ENCODE peak calls at places on chromosomes 6 and 20, in six cellular contexts. Z is cardiac septum; T is H7; X is myocyte; C is activated gamma-delta T cell treated with anti-CD3 and anti-CD28 coated beads, Interleukin-2, amount 50 U/mL, for 16 hours; I is activated T-cell treated with anti-CD3 and anti-CD28 coated beads, Interleukin-2, amount 50 U/mL, for 48 hours. J is an unnamed sample.

GRCh38 chr6:39786636-39787035 is 5.5 kb upstream of the DAAM2 start:
- DNase-seq in I (no peak), X (no peak), T (no peak), Z (no peak), C (no peak), J (no peak)

GRCh38 chr6:145668844-145669243 is 66.5 kb downstream of the EPM2A start:
- DNase-seq in I (no peak), T (no peak), Z (no peak), X (no peak), C (no peak), J (no peak)

GRCh38 chr6:149471801-149472200 is 13.0 kb downstream of the ZC3H12D start:
- DNase-seq in C (no peak), Z (no peak), X (no peak), T (no peak), I (no peak), J (no peak)

GRCh38 chr20:45010399-45010828 is 44.1 kb downstream of the STK4 start:
- DNase-seq in X (no peak), T (no peak), C (no peak), I (no peak), Z (no peak), J (no peak)

GRCh38 chr20:57439993-57440392 is 48.8 kb downstream of the RBM38 start:
- DNase-seq in X (no peak), Z (no peak), I (no peak), C (no peak), T (no peak), J (no peak)

GRCh38 chr6:159809149-159809548 is 9.1 kb downstream of the PNLDC1 start:
- DNase-seq in C (no peak), T (no peak), I (no peak), X (no peak), Z (no peak), J (no peak)

GRCh38 chr20:50216543-50217206 is 26.0 kb downstream of the CEBPB start:
- DNase-seq in T (peak), I (no peak), X (no peak), C (no peak), Z (no peak), J (no peak)

GRCh38 chr6:53066059-53066406 is 829 bp downstream of the FBXO9 start:
- DNase-seq in I (peak), Z (peak), C (peak), T (no peak), X (peak), J (peak)

GRCh38 chr6:19157496-19157895 is 679.7 kb upstream of the ID4 start:
- DNase-seq in I (no peak), X (no peak), C (no peak), Z (no peak), T (no peak), J (no peak)

GRCh38 chr20:2468581-2469407 is 1.8 kb downstream of the SNRPB start:
- DNase-seq in X (no peak), I (no peak), Z (no peak), T (no peak), C (no peak), J (no peak)

GRCh38 chr6:129889580-129889979 is 28.5 kb upstream of the TMEM244 start:
- DNase-seq in X (peak), C (no peak), T (no peak), I (no peak), Z (no peak), J (no peak)

GRCh38 chr6:125363010-125363359 is 61.2 kb upstream of the HDDC2 start:
- DNase-seq in C (no peak), I (no peak), T (no peak), Z (no peak), X (peak), J (no peak)

GRCh38 chr6:152750694-152751093 is at the start of gene VIP:
- DNase-seq in I (no peak), C (no peak), T (peak), X (peak), Z (no peak), J (no peak)

GRCh38 chr6:56555438-56555872 is 87.2 kb downstream of the DST start:
- DNase-seq in C (no peak), I (no peak), X (peak), Z (no peak), T (no peak), J (no peak)

GRCh38 chr6:13545885-13546284 is 28.5 kb upstream of the SIRT5 start:
- DNase-seq in X (no peak), T (no peak), C (no peak), I (no peak), Z (no peak), J (no peak)

GRCh38 chr6:168148231-168148849 is 69.3 kb upstream of the FRMD1 start:
- DNase-seq in T (no peak), Z (no peak), X (no peak), C (no peak), I (no peak), J (no peak)

GRCh38 chr20:46174469-46175126 is 56.5 kb downstream of the CD40 start:
- DNase-seq in Z (peak), C (peak), T (peak), X (peak), I (peak), J (peak)

GRCh38 chr6:137353842-137354397 is 134.7 kb upstream of the IFNGR1 start:
- DNase-seq in T (no peak), C (no peak), I (no peak), Z (no peak), X (no peak), J (no peak)

GRCh38 chr6:112877134-112878100 is 530.3 kb downstream of the RFPL4B start:
- DNase-seq in T (no peak), X (peak), Z (no peak), I (no peak), C (no peak), J (no peak)

GRCh38 chr6:25699649-25700048 is 47.6 kb downstream of the SCGN start:
- DNase-seq in I (no peak), Z (no peak), T (no peak), X (no peak), C (no peak), J (no peak)

J was measured in HL-60.